ENCODE peak calls at places on chromosomes 7 and 10, in ten cellular contexts. A, G, X, T, E, U, Y, S, J and I are unnamed samples.

GRCh38 chr7:84372155-84372621 is 177.6 kb upstream of the SEMA3A start:
- DNase-seq in A (no peak), G (no peak), X (no peak), T (no peak), E (no peak), U (no peak), Y (peak), S (peak), J (no peak), I (peak)

GRCh38 chr7:106071356-106071998 is 40.6 kb downstream of the SYPL1 start:
- DNase-seq in A (peak), G (peak), X (no peak), T (peak), E (no peak), U (no peak), Y (peak), S (no peak), J (peak), I (no peak)

GRCh38 chr7:132351858-132352539 is 224.3 kb downstream of the PLXNA4 start:
- DNase-seq in A (no peak), G (no peak), X (no peak), T (no peak), E (no peak), U (no peak), Y (peak), S (no peak), J (no peak), I (no peak)

GRCh38 chr10:98673156-98673765 is 226.5 kb upstream of the HPS1 start:
- DNase-seq in A (no peak), G (no peak), X (no peak), T (no peak), E (no peak), U (no peak), Y (no peak), S (no peak), J (no peak), I (peak)

GRCh38 chr10:79229830-79230562 is 117.3 kb upstream of the PPIF start:
- DNase-seq in A (no peak), G (peak), X (no peak), T (no peak), E (peak), U (no peak), Y (no peak), S (no peak), J (no peak), I (no peak)

GRCh38 chr10:125011926-125012705 is 70.2 kb downstream of the ZRANB1 start:
- DNase-seq in A (no peak), G (no peak), X (no peak), T (no peak), E (no peak), U (no peak), Y (no peak), S (no peak), J (no peak), I (no peak)

GRCh38 chr7:75711634-75712494 is 26.9 kb downstream of the HIP1 start:
- DNase-seq in A (no peak), G (peak), X (no peak), T (no peak), E (no peak), U (no peak), Y (peak), S (peak), J (no peak), I (peak)

GRCh38 chr7:75054744-75055527 is 18.7 kb downstream of the RCC1L start:
- DNase-seq in A (peak), G (no peak), X (peak), T (no peak), E (no peak), U (no peak), Y (peak), S (peak), J (no peak), I (peak)

GRCh38 chr10:46022978-46023702 is 7.3 kb downstream of the NCOA4 start:
- DNase-seq in A (peak), G (peak), X (peak), T (peak), E (peak), U (peak), Y (peak), S (peak), J (peak), I (peak)

GRCh38 chr10:104406715-104407517 is 53.3 kb downstream of the CFAP58 start:
- DNase-seq in A (no peak), G (peak), X (no peak), T (no peak), E (peak), U (peak), Y (peak), S (peak), J (peak), I (peak)

GRCh38 chr7:19353158-19353557 is 207.9 kb upstream of the FERD3L start:
- DNase-seq in A (no peak), G (no peak), X (no peak), T (no peak), E (no peak), U (no peak), Y (no peak), S (peak), J (no peak), I (no peak)

GRCh38 chr7:140062528-140063299 is at the start of gene PARP12:
- DNase-seq in A (peak), G (peak), X (peak), T (peak), E (peak), U (peak), Y (peak), S (peak), J (peak), I (peak)

GRCh38 chr7:91876391-91877133 is 3.9 kb downstream of the MTERF1 start:
- DNase-seq in A (no peak), G (peak), X (no peak), T (no peak), E (no peak), U (peak), Y (peak), S (no peak), J (no peak), I (no peak)

GRCh38 chr10:14674376-14675050 is 100.2 kb downstream of the FAM107B start:
- DNase-seq in A (no peak), G (peak), X (no peak), T (no peak), E (peak), U (no peak), Y (no peak), S (no peak), J (no peak), I (no peak)

GRCh38 chr7:37786741-37787569 is 61.4 kb upstream of the NME8 start:
- DNase-seq in A (no peak), G (no peak), X (no peak), T (no peak), E (no peak), U (no peak), Y (no peak), S (no peak), J (peak), I (no peak)

GRCh38 chr7:38463277-38464224 is 167.6 kb downstream of the AMPH start:
- DNase-seq in A (no peak), G (no peak), X (peak), T (peak), E (peak), U (no peak), Y (peak), S (no peak), J (peak), I (peak)

GRCh38 chr10:109762556-109762955 is 160.8 kb downstream of the XPNPEP1 start:
- DNase-seq in A (no peak), G (peak), X (no peak), T (no peak), E (no peak), U (no peak), Y (no peak), S (no peak), J (no peak), I (no peak)

GRCh38 chr10:27258838-27259532 is 18.4 kb upstream of the ACBD5 start:
- DNase-seq in A (no peak), G (peak), X (no peak), T (no peak), E (peak), U (no peak), Y (no peak), S (no peak), J (no peak), I (no peak)

GRCh38 chr7:105267244-105267643 is 121.5 kb downstream of the SRPK2 start:
- DNase-seq in A (no peak), G (no peak), X (no peak), T (no peak), E (no peak), U (no peak), Y (no peak), S (no peak), J (peak), I (no peak)

GRCh38 chr10:5466451-5466996 is 32.8 kb downstream of the CALML5 start:
- DNase-seq in A (peak), G (peak), X (no peak), T (no peak), E (peak), U (no peak), Y (peak), S (peak), J (no peak), I (peak)

GRCh38 chr10:113552014-113552413 is 839 bp upstream of the HABP2 start:
- DNase-seq in A (peak), G (no peak), X (no peak), T (no peak), E (no peak), U (no peak), Y (no peak), S (no peak), J (no peak), I (no peak)

GRCh38 chr10:50286996-50287803 is 35.9 kb upstream of the ASAH2 start:
- DNase-seq in A (no peak), G (no peak), X (no peak), T (no peak), E (no peak), U (no peak), Y (no peak), S (no peak), J (no peak), I (no peak)

GRCh38 chr7:151167197-151167911 is at the start of gene GBX1:
- DNase-seq in A (no peak), G (no peak), X (no peak), T (no peak), E (peak), U (peak), Y (no peak), S (no peak), J (no peak), I (peak)

GRCh38 chr7:130401101-130401500 is 20.8 kb downstream of the CPA1 start:
- DNase-seq in A (no peak), G (no peak), X (no peak), T (no peak), E (no peak), U (no peak), Y (no peak), S (no peak), J (no peak), I (no peak)

GRCh38 chr7:142299226-142299625 is 41.4 kb upstream of the PRSS58 start:
- DNase-seq in A (no peak), G (no peak), X (no peak), T (no peak), E (no peak), U (no peak), Y (no peak), S (no peak), J (no peak), I (no peak)

GRCh38 chr7:75937958-75938786 is 23.2 kb downstream of the POR start:
- DNase-seq in A (peak), G (peak), X (peak), T (no peak), E (peak), U (peak), Y (peak), S (peak), J (no peak), I (peak)

GRCh38 chr7:137325927-137326326 is 17.6 kb downstream of the PTN start:
- DNase-seq in A (no peak), G (no peak), X (no peak), T (no peak), E (peak), U (no peak), Y (no peak), S (peak), J (no peak), I (no peak)

GRCh38 chr7:123622660-123623386 is 21.2 kb downstream of the ASB15 start:
- DNase-seq in A (no peak), G (no peak), X (no peak), T (no peak), E (peak), U (no peak), Y (no peak), S (no peak), J (no peak), I (peak)

GRCh38 chr7:111238891-111239290 is 148.0 kb downstream of the LRRN3 start:
- DNase-seq in A (no peak), G (no peak), X (no peak), T (no peak), E (no peak), U (no peak), Y (peak), S (no peak), J (no peak), I (peak)

GRCh38 chr7:116715087-116715486 is 43.1 kb downstream of the MET start:
- DNase-seq in A (no peak), G (peak), X (no peak), T (no peak), E (no peak), U (no peak), Y (no peak), S (peak), J (no peak), I (peak)

GRCh38 chr7:91187061-91187460 is 77.2 kb upstream of the FZD1 start:
- DNase-seq in A (no peak), G (no peak), X (no peak), T (no peak), E (no peak), U (no peak), Y (no peak), S (no peak), J (no peak), I (no peak)

GRCh38 chr7:256461-256940 is 33.5 kb upstream of the FOXL3 start:
- DNase-seq in A (no peak), G (no peak), X (no peak), T (no peak), E (no peak), U (no peak), Y (no peak), S (no peak), J (no peak), I (no peak)

GRCh38 chr10:122162566-122163181 is 108.4 kb upstream of the BTBD16 start:
- DNase-seq in A (no peak), G (no peak), X (peak), T (no peak), E (peak), U (no peak), Y (no peak), S (no peak), J (no peak), I (no peak)

GRCh38 chr7:17131060-17131345 is 167.4 kb upstream of the AHR start:
- DNase-seq in A (no peak), G (peak), X (no peak), T (no peak), E (no peak), U (no peak), Y (peak), S (no peak), J (no peak), I (peak)

DNA sequence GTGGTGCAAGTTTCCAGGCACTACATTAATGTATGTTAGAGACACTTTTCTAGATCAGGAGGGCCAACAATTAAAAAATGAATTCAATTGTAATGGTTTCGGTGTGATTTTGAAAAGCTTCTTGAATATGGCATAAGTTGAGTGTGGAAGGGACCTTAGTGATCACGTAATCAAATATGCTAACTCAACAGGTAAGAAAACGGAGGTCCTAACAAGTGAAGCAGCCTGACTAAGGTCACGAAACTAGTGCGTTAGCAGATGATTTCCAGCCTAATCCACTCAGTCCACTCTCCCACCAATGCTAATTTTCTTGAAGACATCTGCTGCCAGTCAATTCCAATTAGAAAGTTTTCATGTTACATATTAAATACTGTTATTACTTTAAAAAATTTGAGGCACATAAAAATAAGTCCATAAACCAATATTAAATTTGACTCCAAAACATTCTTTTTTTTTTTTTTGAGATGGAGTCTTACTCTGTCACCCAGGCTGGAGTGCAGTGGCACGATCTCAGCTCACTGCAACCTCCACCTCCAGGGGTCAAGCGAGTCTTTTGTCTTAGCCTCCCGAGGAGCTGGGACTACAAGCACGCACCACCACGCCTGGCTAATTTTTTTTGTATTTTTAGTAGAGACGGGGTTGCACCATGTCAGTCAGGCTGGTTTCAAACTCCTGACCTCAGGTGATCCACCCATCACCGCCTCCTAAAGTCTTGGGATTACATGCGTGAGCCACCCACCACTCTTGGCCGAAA is 2.3 kb upstream of the RSBN1L start:
- DNase-seq in A (no peak), G (no peak), X (no peak), T (no peak), E (no peak), U (no peak), Y (no peak), S (no peak), J (no peak), I (no peak)
- H3K4me3 ChIP-seq in A (no peak), G (no peak), X (no peak), T (no peak), E (peak), U (no peak), Y (peak), S (peak), J (no peak), I (peak)

DNA sequence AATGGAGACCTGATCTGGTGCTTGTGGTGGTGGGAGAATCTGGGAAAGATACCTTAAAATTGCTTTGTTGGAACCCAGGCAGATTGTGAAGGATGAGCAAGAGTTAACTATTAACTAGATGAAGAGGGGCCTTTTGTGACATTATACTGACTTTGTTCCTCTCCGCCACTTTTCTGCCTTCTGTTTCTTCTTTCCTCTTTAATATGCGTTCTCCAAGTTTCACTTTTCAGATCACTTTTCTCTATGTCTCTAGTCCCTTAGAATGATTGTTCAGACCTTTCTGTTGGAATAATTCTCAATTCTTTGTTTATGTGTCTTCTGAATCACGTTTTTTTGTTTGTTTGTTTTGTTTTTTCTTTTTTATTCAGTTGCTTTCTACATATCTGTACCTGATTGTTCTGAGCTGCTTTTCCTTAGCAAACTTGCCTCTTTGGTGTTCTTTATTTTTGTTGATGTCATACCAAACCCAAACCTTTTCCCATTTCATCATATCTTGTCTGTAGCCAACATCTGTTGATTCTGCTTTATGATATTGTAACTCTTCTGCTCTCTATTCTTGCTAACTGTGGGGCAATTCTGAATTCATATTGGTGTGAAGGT is 2.8 kb downstream of the BMPR1A start:
- DNase-seq in A (no peak), G (no peak), X (no peak), T (no peak), E (no peak), U (no peak), Y (no peak), S (no peak), J (no peak), I (peak)
- H3K4me3 ChIP-seq in A (peak), G (peak), X (peak), T (no peak), E (peak), U (peak), Y (peak), S (peak), J (peak), I (peak)

GRCh38 chr10:119655566-119656001 is 4.4 kb downstream of the BAG3 start:
- DNase-seq in A (no peak), G (no peak), X (peak), T (peak), E (peak), U (no peak), Y (peak), S (peak), J (peak), I (peak)
- H3K4me3 ChIP-seq in A (peak), G (no peak), X (peak), T (peak), E (no peak), U (peak), Y (peak), S (peak), J (peak), I (peak)

GRCh38 chr10:123889821-123890220 is 1.8 kb downstream of the CPXM2 start:
- DNase-seq in A (no peak), G (no peak), X (no peak), T (no peak), E (no peak), U (no peak), Y (no peak), S (no peak), J (no peak), I (no peak)
- H3K4me3 ChIP-seq in A (peak), G (no peak), X (peak), T (no peak), E (no peak), U (no peak), Y (no peak), S (peak), J (no peak), I (no peak)

DNA sequence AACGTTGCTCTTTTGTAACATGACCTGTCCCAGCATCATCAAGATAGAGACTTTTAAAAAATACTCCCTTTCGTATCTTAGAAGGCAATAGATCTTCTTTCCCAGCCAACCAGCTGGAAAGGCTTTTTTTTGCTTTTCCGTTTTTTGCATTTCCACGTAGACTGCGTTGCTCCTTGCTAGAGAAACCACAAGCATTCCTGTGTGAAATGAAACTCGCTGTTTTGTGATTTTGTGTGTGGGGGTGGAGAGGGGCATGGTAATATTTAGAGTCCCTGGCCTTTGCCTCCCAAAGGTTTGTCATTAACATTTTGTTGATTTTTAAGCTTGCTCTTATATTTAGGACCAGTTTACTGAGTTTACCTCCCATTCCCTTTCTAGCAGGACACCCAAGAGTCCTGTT is 243.5 kb downstream of the BICC1 start:
- DNase-seq in A (no peak), G (no peak), X (no peak), T (no peak), E (no peak), U (no peak), Y (peak), S (peak), J (no peak), I (peak)
- H3K4me3 ChIP-seq in A (peak), G (no peak), X (no peak), T (no peak), E (no peak), U (peak), Y (peak), S (peak), J (no peak), I (peak)